ENCODE peak calls at places on chromosomes 2 and 18, in nine cellular contexts. H is fibroblast of the aortic adventitia, S is PC-9, J is choroid plexus epithelial cell, M is OCI-LY7, U is body of pancreas, W is upper lobe of right lung, X is HFF-Myc, O is cardiac fibroblast. B is an unnamed sample.

GRCh38 chr2:123606631-123607030 is 418.5 kb upstream of the CNTNAP5 start:
- DNase-seq in M (no peak), S (no peak), X (no peak), U (no peak), H (no peak), W (no peak), O (no peak), J (no peak), B (peak; percentile 72)

GRCh38 chr2:150490466-150490865 is 3.0 kb upstream of the RND3 start:
- DNase-seq in U (no peak), S (no peak), O (no peak), H (no peak), M (no peak), X (no peak), W (no peak), J (no peak), B (no peak)

GRCh38 chr2:235614176-235614860 is 120.5 kb downstream of the AGAP1 start:
- DNase-seq in H (peak; percentile 45), O (peak; percentile 43), X (no peak), J (no peak), S (no peak), M (no peak), U (no peak), W (no peak), B (no peak)

GRCh38 chr2:217220228-217221013 is 360.6 kb upstream of the TNP1 start:
- DNase-seq in S (no peak), U (no peak), X (no peak), H (peak; percentile 37), M (no peak), W (no peak), J (peak; percentile 80), O (peak; percentile 70), B (no peak)

GRCh38 chr2:113103958-113104627 is 23.3 kb upstream of the IL1RN start:
- DNase-seq in J (no peak), O (no peak), W (no peak), H (peak; percentile 32), M (no peak), X (no peak), S (no peak), U (no peak), B (peak; percentile 67)

GRCh38 chr2:29223851-29224692 is 108.9 kb downstream of the CLIP4 start:
- DNase-seq in W (peak; percentile 67), U (no peak), O (peak; percentile 69), S (peak; percentile 73), J (peak; percentile 95), M (no peak), X (peak; percentile 42), H (peak; percentile 81), B (peak; percentile 83)

GRCh38 chr2:38856165-38856564 is 19.6 kb downstream of the DHX57 start:
- DNase-seq in O (peak; percentile 25), U (no peak), W (no peak), H (peak; percentile 35), S (no peak), X (no peak), M (no peak), J (peak; percentile 58), B (peak; percentile 89)

GRCh38 chr18:38329145-38329544 is 763.5 kb upstream of the CELF4 start:
- DNase-seq in O (no peak), S (no peak), U (no peak), X (no peak), W (no peak), H (no peak), M (no peak), J (no peak), B (no peak)

GRCh38 chr2:1891147-1891546 is 146.8 kb upstream of the PXDN start:
- DNase-seq in J (no peak), U (no peak), S (no peak), H (no peak), O (no peak), W (no peak), M (no peak), X (no peak), B (no peak)

GRCh38 chr2:122414911-122415310 is 659.5 kb downstream of the TSN start:
- DNase-seq in O (no peak), M (no peak), U (no peak), J (no peak), H (no peak), X (no peak), S (no peak), W (no peak), B (peak; percentile 81)

DNA sequence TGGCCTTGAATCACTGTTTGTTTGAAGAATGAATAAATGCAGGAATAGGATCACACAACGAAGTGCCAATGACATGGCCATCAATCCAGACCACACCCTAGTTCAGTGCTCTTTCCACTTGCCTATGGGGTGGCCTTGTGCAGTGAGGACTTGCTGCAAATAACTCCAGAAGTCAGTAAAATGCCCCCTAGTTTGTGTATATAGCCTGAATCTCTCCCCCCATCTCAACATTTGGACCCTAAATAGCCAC is 299 bp downstream of the FABP1 start:
- DNase-seq in X (no peak), H (no peak), J (no peak), S (no peak), U (no peak), M (no peak), O (no peak), W (no peak), B (no peak)
- TF ChIP-seq CTCF in X (no peak), H (no peak), J (no peak), S (no peak), U (no peak), M (no peak), O (no peak), W (no peak), B (no peak)

GRCh38 chr2:24046930-24047702 is at the start of gene WDCP:
- DNase-seq in U (peak; percentile 96), W (peak; percentile 95), M (peak; percentile 98), H (peak; percentile 99), X (peak; percentile 98), J (peak; percentile 100), O (peak; percentile 99), S (peak; percentile 91), B (peak; percentile 100)
- TF ChIP-seq CTCF in U (no peak), W (no peak), M (no peak), H (no peak), X (no peak), J (no peak), O (no peak), S (no peak), B (no peak)

GRCh38 chr18:36733150-36733549 is 95.7 kb downstream of the TPGS2 start:
- DNase-seq in J (no peak), O (no peak), X (no peak), H (no peak), S (no peak), W (no peak), M (no peak), U (no peak), B (no peak)
- TF ChIP-seq CTCF in J (no peak), O (peak; percentile 5), X (no peak), H (peak; percentile 15), S (no peak), W (no peak), M (no peak), U (no peak), B (peak; percentile 29)

GRCh38 chr2:142037744-142038143 is 93.1 kb downstream of the LRP1B start:
- DNase-seq in J (peak; percentile 29), H (no peak), W (no peak), U (no peak), S (no peak), O (no peak), X (peak; percentile 2), M (no peak), B (peak; percentile 39)
- TF ChIP-seq CTCF in J (peak; percentile 25), H (no peak), W (no peak), U (no peak), S (no peak), O (no peak), X (no peak), M (no peak), B (peak; percentile 31)

GRCh38 chr2:240225660-240226475 is 85.4 kb upstream of the OTOS start:
- DNase-seq in J (no peak), U (no peak), O (no peak), H (no peak), S (peak; percentile 3), W (no peak), M (no peak), X (no peak), B (peak; percentile 21)
- TF ChIP-seq CTCF in J (no peak), U (no peak), O (no peak), H (no peak), S (peak; percentile 54), W (no peak), M (peak; percentile 51), X (peak; percentile 27), B (peak; percentile 39)

DNA sequence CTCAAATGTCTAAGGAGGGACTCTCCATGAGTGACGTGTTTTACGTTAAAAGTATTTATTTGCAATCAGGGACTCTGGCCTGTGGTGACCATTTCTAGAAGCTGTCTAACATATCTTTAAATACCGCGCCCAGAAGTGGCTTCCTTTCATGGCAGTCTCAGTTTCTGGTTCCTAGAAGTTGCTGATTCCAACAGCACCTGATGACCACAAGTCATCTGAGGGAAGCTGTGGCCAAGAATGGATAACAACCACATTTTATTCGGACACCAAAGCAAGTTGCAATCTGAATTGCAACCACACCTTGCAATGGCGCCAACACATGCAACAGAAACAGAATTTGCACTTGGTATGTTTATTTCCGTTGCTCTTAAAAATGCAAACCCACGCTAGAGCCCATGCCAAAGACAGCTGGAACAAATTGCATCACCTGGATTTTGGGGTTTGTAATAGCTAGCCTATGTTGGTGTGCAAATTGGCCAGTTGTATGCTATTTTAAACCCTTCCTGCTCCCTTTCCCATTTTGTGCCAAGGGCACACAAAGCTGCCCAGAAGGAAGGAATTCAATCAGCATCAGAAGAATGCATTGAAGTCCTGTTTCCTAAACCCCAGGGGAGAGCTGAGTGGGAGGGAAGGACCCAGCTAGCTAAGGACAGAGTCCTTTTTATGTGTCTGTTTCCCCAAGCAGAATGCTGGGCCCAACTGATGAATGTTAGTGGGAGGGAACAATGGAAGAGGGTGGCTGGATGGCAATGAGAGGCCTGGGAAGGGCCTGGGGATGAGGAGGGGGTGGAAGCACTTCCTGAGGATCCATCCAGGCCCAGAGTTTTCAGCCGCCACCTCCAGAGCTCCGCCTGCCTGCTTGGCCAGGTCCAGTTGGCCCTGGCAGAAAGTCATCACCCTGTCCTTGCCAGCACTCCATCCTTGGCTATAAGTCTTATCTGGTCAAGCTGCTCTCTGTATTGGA is 32.9 kb downstream of the MEX3C start:
- DNase-seq in J (peak; percentile 10), W (no peak), H (peak; percentile 13), M (peak; percentile 22), X (no peak), S (no peak), U (no peak), O (peak; percentile 15), B (no peak)
- TF ChIP-seq CTCF in J (no peak), W (no peak), H (no peak), M (peak; percentile 23), X (no peak), S (no peak), U (no peak), O (no peak), B (no peak)